ENCODE peak calls at places on chromosome 11, in nine cellular contexts. H is body of pancreas; E is Calu3; B is activated naive CD4-positive, alpha-beta T cell treated with anti-CD3 and anti-CD28 coated beads for 36 hours; D is substantia nigra; X is EL; J is AG04450; A is stimulated activated CD8-positive, alpha-beta memory T cell treated with anti-CD3 and anti-CD28 coated beads, Interleukin-15, amount 100 ng/mL, for 1 hour; V is fibroblast of lung. I is an unnamed sample.

GRCh38 chr11:7549681-7550080 is 35.9 kb downstream of the PPFIBP2 start:
- DNase-seq in H (no peak), E (no peak), B (no peak), D (no peak), X (no peak), J (no peak), A (no peak), V (no peak), I (no peak)

GRCh38 chr11:40183073-40184064 is 1276.1 kb downstream of the LRRC4C start:
- DNase-seq in H (no peak), E (no peak), B (no peak), D (no peak), X (no peak), J (no peak), A (no peak), V (no peak), I (no peak)

GRCh38 chr11:9461760-9462134 is 935 bp downstream of the ZNF143 start:
- DNase-seq in H (no peak), E (no peak), B (no peak), D (no peak), X (peak), J (no peak), A (no peak), V (peak), I (peak)

GRCh38 chr11:128733440-128734115 is 39.7 kb downstream of the FLI1 start:
- DNase-seq in H (no peak), E (no peak), B (peak), D (no peak), X (peak), J (no peak), A (no peak), V (peak), I (no peak)

GRCh38 chr11:109892321-109892794 is 200.8 kb upstream of the ZC3H12C start:
- DNase-seq in H (no peak), E (no peak), B (no peak), D (no peak), X (peak), J (no peak), A (no peak), V (peak), I (peak)

GRCh38 chr11:45096636-45097035 is 49.8 kb upstream of the PRDM11 start:
- DNase-seq in H (no peak), E (no peak), B (no peak), D (no peak), X (no peak), J (no peak), A (no peak), V (no peak), I (no peak)

GRCh38 chr11:35079581-35079980 is 59.4 kb upstream of the CD44 start:
- DNase-seq in H (no peak), E (no peak), B (no peak), D (no peak), X (no peak), J (no peak), A (no peak), V (no peak), I (no peak)

GRCh38 chr11:19079643-19080440 is 19.3 kb upstream of the MRGPRX2 start:
- DNase-seq in H (peak), E (peak), B (no peak), D (no peak), X (peak), J (no peak), A (no peak), V (peak), I (peak)

GRCh38 chr11:126485021-126485781 is 129.7 kb downstream of the ST3GAL4 start:
- DNase-seq in H (no peak), E (no peak), B (no peak), D (no peak), X (peak), J (peak), A (no peak), V (peak), I (no peak)

GRCh38 chr11:110362916-110363574 is 66.6 kb upstream of the RDX start:
- DNase-seq in H (peak), E (peak), B (no peak), D (peak), X (peak), J (no peak), A (no peak), V (no peak), I (peak)

GRCh38 chr11:128597209-128597608 is 9.9 kb upstream of the ETS1 start:
- DNase-seq in H (no peak), E (no peak), B (no peak), D (no peak), X (no peak), J (no peak), A (no peak), V (no peak), I (no peak)

GRCh38 chr11:7527029-7527428 is 13.2 kb downstream of the PPFIBP2 start:
- DNase-seq in H (no peak), E (no peak), B (peak), D (no peak), X (no peak), J (no peak), A (no peak), V (no peak), I (no peak)

GRCh38 chr11:12687216-12687623 is 13.0 kb downstream of the TEAD1 start:
- DNase-seq in H (no peak), E (no peak), B (no peak), D (no peak), X (no peak), J (no peak), A (no peak), V (no peak), I (no peak)

GRCh38 chr11:58905141-58905715 is 34.1 kb upstream of the GLYATL1 start:
- DNase-seq in H (peak), E (no peak), B (no peak), D (peak), X (peak), J (no peak), A (no peak), V (peak), I (peak)

GRCh38 chr11:133913761-133914160 is 43.0 kb downstream of the IGSF9B start:
- DNase-seq in H (no peak), E (no peak), B (no peak), D (no peak), X (no peak), J (no peak), A (no peak), V (no peak), I (no peak)

GRCh38 chr11:120225372-120225909 is 14.5 kb upstream of the POU2F3 start:
- DNase-seq in H (no peak), E (no peak), B (no peak), D (no peak), X (no peak), J (no peak), A (no peak), V (no peak), I (no peak)

GRCh38 chr11:15720460-15720859 is 605.7 kb downstream of the INSC start:
- DNase-seq in H (no peak), E (no peak), B (no peak), D (no peak), X (peak), J (no peak), A (no peak), V (peak), I (peak)

GRCh38 chr11:10659339-10660216 is 34.0 kb downstream of the IRAG1 start:
- DNase-seq in H (peak), E (peak), B (no peak), D (no peak), X (peak), J (peak), A (no peak), V (peak), I (peak)

GRCh38 chr11:5597953-5598352 is 1.5 kb downstream of the TRIM6 start:
- DNase-seq in H (no peak), E (no peak), B (no peak), D (no peak), X (no peak), J (no peak), A (no peak), V (peak), I (no peak)

GRCh38 chr11:44372989-44373388 is 63.0 kb upstream of the ALX4 start:
- DNase-seq in H (no peak), E (no peak), B (no peak), D (no peak), X (no peak), J (no peak), A (no peak), V (no peak), I (no peak)

GRCh38 chr11:32792948-32793475 is 1.4 kb downstream of the CCDC73 start:
- DNase-seq in H (peak), E (peak), B (peak), D (peak), X (peak), J (no peak), A (peak), V (peak), I (peak)

GRCh38 chr11:69335461-69336386 is 41.8 kb downstream of the MYEOV start:
- DNase-seq in H (no peak), E (no peak), B (no peak), D (no peak), X (no peak), J (no peak), A (no peak), V (peak), I (no peak)

GRCh38 chr11:71447791-71448256 is 369 bp downstream of the DHCR7 start:
- DNase-seq in H (peak), E (peak), B (peak), D (peak), X (peak), J (no peak), A (no peak), V (peak), I (no peak)

GRCh38 chr11:75966546-75967287 is 151.7 kb downstream of the UVRAG start:
- DNase-seq in H (no peak), E (peak), B (no peak), D (no peak), X (peak), J (peak), A (no peak), V (peak), I (peak)

GRCh38 chr11:115324569-115325432 is 179.4 kb downstream of the CADM1 start:
- DNase-seq in H (peak), E (peak), B (peak), D (peak), X (peak), J (peak), A (peak), V (peak), I (peak)